ENCODE peak calls at places on chromosomes 12 and 14, in ten cellular contexts. Z is esophagus squamous epithelium; G is tibial artery; U is keratinocyte; P is GM06990; R is transverse colon; L is adipocyte; S is CD4-positive, alpha-beta memory T cell; F is naive thymus-derived CD4-positive, alpha-beta T cell; T is H1. J is an unnamed sample. For H3K27me3, the result is how much of the 10 kb centered on the place peaks cover.

GRCh38 chr12:2944401-2945047 is 14.7 kb upstream of the TEAD4 start:
- DNase-seq in Z (no peak), G (no peak), U (no peak), P (no peak), R (peak), L (peak), S (peak), F (peak), T (peak), J (peak)

GRCh38 chr14:59123975-59124374 is 64.5 kb upstream of the DAAM1 start:
- DNase-seq in Z (no peak), G (no peak), U (no peak), P (no peak), R (no peak), L (peak), S (no peak), F (no peak), T (no peak), J (no peak)

GRCh38 chr12:57744194-57744776 is 554 bp upstream of the TSPAN31 start:
- DNase-seq in Z (peak), G (peak), U (no peak), P (no peak), R (peak), L (peak), S (no peak), F (peak), T (no peak), J (no peak)

GRCh38 chr12:89846473-89846872 is 137.8 kb upstream of the ATP2B1 start:
- DNase-seq in Z (no peak), G (no peak), U (no peak), P (no peak), R (no peak), L (no peak), S (no peak), F (no peak), T (no peak), J (no peak)

GRCh38 chr12:49588761-49589516 is 16.5 kb downstream of the FAM186B start:
- DNase-seq in Z (no peak), G (no peak), U (no peak), P (no peak), R (no peak), L (no peak), S (no peak), F (no peak), T (no peak), J (no peak)

GRCh38 chr12:115872919-115873357 is 404.6 kb downstream of the MED13L start:
- DNase-seq in Z (no peak), G (no peak), U (peak), P (no peak), R (peak), L (no peak), S (no peak), F (no peak), T (no peak), J (peak)

GRCh38 chr12:108309674-108310312 is 29.3 kb downstream of the CMKLR1 start:
- DNase-seq in Z (no peak), G (no peak), U (no peak), P (peak), R (no peak), L (no peak), S (no peak), F (no peak), T (no peak), J (no peak)

GRCh38 chr12:87259405-87259804 is 769.8 kb downstream of the C12orf50 start:
- DNase-seq in Z (no peak), G (no peak), U (no peak), P (no peak), R (no peak), L (no peak), S (no peak), F (no peak), T (no peak), J (no peak)

GRCh38 chr14:95045836-95046430 is 111.4 kb downstream of the DICER1 start:
- DNase-seq in Z (no peak), G (peak), U (no peak), P (no peak), R (no peak), L (no peak), S (no peak), F (no peak), T (no peak), J (no peak)

GRCh38 chr12:32230607-32230982 is 123.9 kb downstream of the BICD1 start:
- DNase-seq in Z (no peak), G (no peak), U (no peak), P (no peak), R (no peak), L (no peak), S (no peak), F (no peak), T (no peak), J (no peak)

GRCh38 chr12:27525373-27525772 is 1.4 kb downstream of the PPFIBP1 start:
- DNase-seq in Z (no peak), G (no peak), U (no peak), P (no peak), R (no peak), L (peak), S (no peak), F (no peak), T (no peak), J (peak)

GRCh38 chr12:966715-967114 is 17.2 kb upstream of the RAD52 start:
- DNase-seq in Z (no peak), G (no peak), U (no peak), P (no peak), R (no peak), L (no peak), S (no peak), F (no peak), T (no peak), J (no peak)

GRCh38 chr12:103529306-103529705 is 33.5 kb upstream of the C12orf42 start:
- DNase-seq in Z (no peak), G (no peak), U (no peak), P (no peak), R (no peak), L (no peak), S (no peak), F (no peak), T (no peak), J (no peak)

GRCh38 chr12:95417372-95417771 is 56.6 kb upstream of the METAP2 start:
- DNase-seq in Z (no peak), G (no peak), U (no peak), P (no peak), R (no peak), L (peak), S (no peak), F (no peak), T (no peak), J (no peak)

GRCh38 chr12:26043139-26044006 is 81.5 kb downstream of the BHLHE41 start:
- DNase-seq in Z (no peak), G (no peak), U (no peak), P (no peak), R (no peak), L (no peak), S (no peak), F (no peak), T (no peak), J (no peak)

GRCh38 chr12:41402804-41403203 is 214.7 kb downstream of the PDZRN4 start:
- DNase-seq in Z (no peak), G (no peak), U (no peak), P (no peak), R (no peak), L (no peak), S (no peak), F (no peak), T (no peak), J (no peak)

GRCh38 chr12:102992297-102992696 is 34.8 kb downstream of the ASCL1 start:
- DNase-seq in Z (no peak), G (no peak), U (no peak), P (no peak), R (no peak), L (no peak), S (no peak), F (no peak), T (no peak), J (no peak)

GRCh38 chr14:67251573-67252226 is 10.5 kb downstream of the PALS1 start:
- DNase-seq in Z (no peak), G (no peak), U (no peak), P (no peak), R (no peak), L (no peak), S (no peak), F (no peak), T (no peak), J (no peak)

DNA sequence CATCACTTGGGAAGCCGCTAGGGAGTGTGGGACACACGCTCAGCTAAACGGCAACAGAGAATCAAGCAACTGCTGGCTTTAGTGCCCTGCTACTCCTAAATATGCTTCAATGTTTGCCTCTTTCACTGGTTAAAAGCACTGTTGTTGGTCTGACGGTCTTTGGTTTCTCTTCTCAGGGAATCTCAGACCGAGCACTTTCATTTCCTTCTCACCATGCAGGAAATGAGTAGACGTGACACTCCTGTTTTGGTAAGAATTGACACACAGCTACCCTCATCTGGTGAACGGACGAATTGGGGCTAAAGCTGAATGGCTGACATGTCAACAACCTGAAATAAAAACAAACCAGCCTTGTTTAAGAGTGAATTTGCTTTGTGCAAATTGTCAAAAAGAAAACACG is 57.5 kb upstream of the PIWIL1 start:
- DNase-seq in Z (no peak), G (no peak), U (no peak), P (no peak), R (no peak), L (no peak), S (no peak), F (no peak), T (no peak), J (no peak)
- H3K4me3 ChIP-seq in Z (no peak), G (peak), U (no peak), P (no peak), R (no peak), L (peak), S (no peak), F (no peak), T (no peak), J (no peak)

GRCh38 chr14:36518586-36519430 is 1.2 kb downstream of the NKX2-1 start:
- DNase-seq in Z (no peak), G (no peak), U (no peak), P (no peak), R (no peak), L (peak), S (no peak), F (no peak), T (no peak), J (peak)

GRCh38 chr14:36517242-36518030 is 2.6 kb downstream of the NKX2-1 start:
- DNase-seq in Z (no peak), G (no peak), U (no peak), P (no peak), R (no peak), L (no peak), S (no peak), F (no peak), T (no peak), J (peak)

GRCh38 chr14:36516719-36517241 is 3.3 kb downstream of the NKX2-1 start:
- DNase-seq in Z (no peak), G (no peak), U (no peak), P (no peak), R (no peak), L (no peak), S (no peak), F (no peak), T (no peak), J (peak)

GRCh38 chr14:36519431-36520321 is at the start of gene NKX2-1:
- DNase-seq in Z (no peak), G (no peak), U (no peak), P (no peak), R (no peak), L (peak), S (no peak), F (no peak), T (no peak), J (peak)

DNA sequence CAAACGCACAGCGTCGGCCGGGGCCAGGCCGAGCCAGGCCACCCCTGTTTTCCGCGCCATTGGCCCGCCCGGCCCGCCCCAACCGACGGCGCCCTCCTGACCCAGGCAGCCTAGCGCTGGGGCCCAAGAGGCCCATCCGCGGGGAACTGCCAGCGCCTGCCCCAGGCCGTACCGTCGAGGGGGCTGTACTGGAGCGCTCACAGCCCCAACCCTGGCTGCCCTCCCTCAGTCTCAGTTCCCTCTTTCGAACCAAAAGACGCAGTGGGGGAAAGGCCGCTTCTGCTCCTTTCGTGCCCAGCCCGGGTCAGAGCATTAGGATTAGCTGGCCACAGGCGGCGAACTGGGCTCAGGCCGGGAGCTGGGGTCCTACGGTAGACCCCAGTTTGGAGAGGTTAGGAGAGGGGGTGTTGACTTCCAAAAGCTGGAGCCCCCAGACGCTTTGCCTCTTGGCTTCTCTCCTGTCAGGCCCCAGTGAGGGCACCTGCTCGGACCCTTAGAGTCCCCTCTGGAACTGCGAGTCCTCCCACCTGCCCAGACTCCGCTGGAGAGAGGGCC is 1.9 kb downstream of the NKX2-1 start:
- DNase-seq in Z (no peak), G (no peak), U (no peak), P (no peak), R (no peak), L (no peak), S (no peak), F (no peak), T (no peak), J (peak)
- H3K27me3 ChIP-seq in Z (half or more), G (under half), U (half or more), P (under half), R (half or more), L (half or more), S (under half), F (under half), T (half or more), J (half or more)

GRCh38 chr12:122848471-122849351 is 13.5 kb downstream of the HIP1R start:
- DNase-seq in Z (no peak), G (peak), U (no peak), P (no peak), R (no peak), L (no peak), S (no peak), F (no peak), T (no peak), J (peak)
- H3K4me3 ChIP-seq in Z (no peak), G (no peak), U (no peak), P (no peak), R (no peak), L (no peak), S (no peak), F (no peak), T (no peak), J (no peak)

DNA sequence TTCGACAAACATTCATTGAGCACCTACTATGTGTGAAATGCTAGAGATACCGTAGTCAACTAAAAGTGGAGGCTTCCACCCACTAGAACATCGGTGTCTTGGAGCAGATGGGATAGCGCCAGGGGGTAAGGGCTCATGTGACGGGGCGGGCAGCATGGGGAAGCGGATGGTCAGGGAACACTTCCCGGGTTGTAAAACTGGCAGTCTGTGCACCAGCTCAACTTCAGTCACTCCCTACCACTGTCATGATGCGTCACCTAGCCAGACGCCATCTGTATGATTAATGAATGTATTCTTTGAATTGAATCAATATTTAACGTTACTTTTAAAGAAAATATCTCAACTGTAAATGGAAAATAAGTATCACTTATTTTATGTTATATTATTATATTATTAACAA is 93.5 kb downstream of the PIWIL1 start:
- DNase-seq in Z (no peak), G (no peak), U (no peak), P (no peak), R (no peak), L (no peak), S (no peak), F (no peak), T (no peak), J (no peak)
- H3K27me3 ChIP-seq in Z (under half), G (under half), U (under half), P (under half), R (under half), L (under half), S (under half), F (under half), T (under half), J (under half)

GRCh38 chr12:132506328-132506727 is 16.4 kb downstream of the FBRSL1 start:
- DNase-seq in Z (no peak), G (no peak), U (no peak), P (no peak), R (no peak), L (no peak), S (no peak), F (no peak), T (no peak), J (peak)
- H3K4me3 ChIP-seq in Z (no peak), G (peak), U (no peak), P (no peak), R (no peak), L (no peak), S (no peak), F (peak), T (no peak), J (no peak)

GRCh38 chr14:36671149-36671548 is 9.5 kb downstream of the PAX9 start:
- DNase-seq in Z (no peak), G (no peak), U (no peak), P (no peak), R (no peak), L (no peak), S (no peak), F (no peak), T (no peak), J (no peak)

GRCh38 chr14:36665887-36666415 is 4.3 kb downstream of the PAX9 start:
- DNase-seq in Z (no peak), G (no peak), U (no peak), P (no peak), R (no peak), L (peak), S (no peak), F (no peak), T (no peak), J (peak)

GRCh38 chr14:36664322-36665193 is 2.9 kb downstream of the PAX9 start:
- DNase-seq in Z (no peak), G (no peak), U (no peak), P (no peak), R (no peak), L (peak), S (no peak), F (no peak), T (no peak), J (peak)

GRCh38 chr14:36666416-36667206 is 5.0 kb downstream of the PAX9 start:
- DNase-seq in Z (no peak), G (no peak), U (no peak), P (no peak), R (no peak), L (peak), S (no peak), F (no peak), T (no peak), J (peak)

GRCh38 chr14:36667679-36668078 is 6.0 kb downstream of the PAX9 start:
- DNase-seq in Z (no peak), G (no peak), U (no peak), P (no peak), R (no peak), L (no peak), S (no peak), F (no peak), T (no peak), J (no peak)
- H3K27me3 ChIP-seq in Z (under half), G (under half), U (under half), P (under half), R (half or more), L (under half), S (under half), F (under half), T (half or more), J (half or more)

GRCh38 chr14:90616313-90616712 is 199.9 kb downstream of the TTC7B start:
- DNase-seq in Z (no peak), G (no peak), U (no peak), P (no peak), R (no peak), L (no peak), S (no peak), F (no peak), T (no peak), J (peak)

GRCh38 chr14:90616881-90617280 is 199.3 kb downstream of the TTC7B start:
- DNase-seq in Z (no peak), G (no peak), U (no peak), P (no peak), R (no peak), L (no peak), S (no peak), F (no peak), T (no peak), J (no peak)

GRCh38 chr14:90613997-90614396 is 202.2 kb downstream of the TTC7B start:
- DNase-seq in Z (no peak), G (no peak), U (no peak), P (no peak), R (no peak), L (no peak), S (no peak), F (no peak), T (no peak), J (no peak)

GRCh38 chr14:90614696-90615260 is 201.5 kb downstream of the TTC7B start:
- DNase-seq in Z (no peak), G (no peak), U (no peak), P (no peak), R (no peak), L (no peak), S (no peak), F (no peak), T (no peak), J (no peak)

GRCh38 chr14:90615444-90616095 is 200.7 kb downstream of the TTC7B start:
- DNase-seq in Z (no peak), G (no peak), U (no peak), P (no peak), R (no peak), L (no peak), S (no peak), F (no peak), T (no peak), J (peak)
- H3K4me3 ChIP-seq in Z (no peak), G (peak), U (no peak), P (no peak), R (no peak), L (no peak), S (no peak), F (no peak), T (no peak), J (no peak)

DNA sequence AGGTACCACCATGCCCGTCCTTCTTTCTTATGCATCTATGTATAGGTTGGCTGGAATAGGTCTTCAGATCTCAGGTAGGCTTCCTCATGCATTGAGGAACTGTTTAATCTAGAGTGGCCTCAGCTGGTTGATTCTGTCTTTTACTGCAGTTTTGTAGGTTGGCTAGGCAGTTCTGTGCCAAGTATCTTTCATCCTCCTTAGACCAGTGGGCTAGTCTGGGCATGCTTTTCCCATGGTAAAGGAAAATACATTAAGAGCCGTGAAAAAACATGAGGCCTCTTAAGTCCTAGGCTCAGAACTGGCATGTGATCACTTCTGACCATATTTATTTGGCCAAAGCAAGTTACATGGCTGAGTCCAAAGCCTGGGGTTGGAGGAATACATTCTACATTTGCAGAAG is 137.3 kb downstream of the WIF1 start:
- DNase-seq in Z (no peak), G (no peak), U (no peak), P (no peak), R (no peak), L (no peak), S (no peak), F (no peak), T (no peak), J (no peak)
- H3K27me3 ChIP-seq in Z (under half), G (under half), U (under half), P (under half), R (under half), L (under half), S (under half), F (under half), T (under half), J (under half)

GRCh38 chr12:75986001-75986739 is 45.4 kb downstream of the PHLDA1 start:
- DNase-seq in Z (no peak), G (no peak), U (no peak), P (no peak), R (no peak), L (no peak), S (no peak), F (no peak), T (no peak), J (no peak)
- H3K4me3 ChIP-seq in Z (no peak), G (no peak), U (no peak), P (no peak), R (no peak), L (no peak), S (no peak), F (no peak), T (no peak), J (no peak)